ENCODE peak calls at places on chromosomes 1 and 21, in ten cellular contexts. Y, N, J, F, Z, A, U, G, B and H are unnamed samples.

GRCh38 chr1:165408518-165408917 is 36.4 kb downstream of the RXRG start:
- DNase-seq in Y (no peak), N (peak; percentile 20), J (no peak), F (no peak), Z (no peak), A (no peak), U (no peak), G (no peak), B (peak; percentile 6), H (no peak)

GRCh38 chr1:10620776-10621175 is 146.0 kb downstream of the PEX14 start:
- DNase-seq in Y (peak; percentile 7), N (no peak), J (no peak), F (peak; percentile 32), Z (no peak), A (no peak), U (peak; percentile 21), G (no peak), B (no peak), H (no peak)

GRCh38 chr1:212285685-212286436 is 651 bp downstream of the PPP2R5A start:
- DNase-seq in Y (peak; percentile 95), N (peak; percentile 77), J (peak; percentile 94), F (peak; percentile 85), Z (peak; percentile 65), A (peak; percentile 73), U (peak; percentile 85), G (peak; percentile 64), B (peak; percentile 22), H (peak; percentile 28)

GRCh38 chr21:37257526-37257966 is 9.6 kb downstream of the VPS26C start:
- DNase-seq in Y (peak; percentile 84), N (peak; percentile 74), J (peak; percentile 89), F (no peak), Z (peak; percentile 6), A (peak; percentile 25), U (no peak), G (no peak), B (peak; percentile 24), H (no peak)

GRCh38 chr21:34936299-34936698 is 112.8 kb downstream of the RUNX1 start:
- DNase-seq in Y (no peak), N (no peak), J (no peak), F (no peak), Z (no peak), A (no peak), U (no peak), G (no peak), B (no peak), H (no peak)

GRCh38 chr1:111833334-111833733 is 77.6 kb downstream of the DDX20 start:
- DNase-seq in Y (no peak), N (no peak), J (no peak), F (no peak), Z (no peak), A (no peak), U (no peak), G (no peak), B (peak; percentile 2), H (no peak)

GRCh38 chr1:43563779-43564616 is 33.3 kb downstream of the PTPRF start:
- DNase-seq in Y (no peak), N (peak; percentile 74), J (no peak), F (peak; percentile 78), Z (peak; percentile 82), A (no peak), U (no peak), G (peak; percentile 83), B (no peak), H (no peak)

GRCh38 chr1:21236178-21236577 is 54.1 kb downstream of the ECE1 start:
- DNase-seq in Y (no peak), N (no peak), J (no peak), F (no peak), Z (no peak), A (no peak), U (no peak), G (no peak), B (no peak), H (no peak)

GRCh38 chr1:211920602-211921226 is 90.2 kb upstream of the LPGAT1 start:
- DNase-seq in Y (no peak), N (no peak), J (no peak), F (no peak), Z (no peak), A (no peak), U (no peak), G (no peak), B (no peak), H (no peak)

GRCh38 chr1:245046764-245047163 is 108.0 kb upstream of the KIF26B start:
- DNase-seq in Y (no peak), N (no peak), J (no peak), F (no peak), Z (no peak), A (no peak), U (no peak), G (no peak), B (no peak), H (no peak)

GRCh38 chr1:70896224-70896623 is 151.4 kb downstream of the PTGER3 start:
- DNase-seq in Y (no peak), N (no peak), J (no peak), F (no peak), Z (no peak), A (no peak), U (no peak), G (no peak), B (no peak), H (no peak)

DNA sequence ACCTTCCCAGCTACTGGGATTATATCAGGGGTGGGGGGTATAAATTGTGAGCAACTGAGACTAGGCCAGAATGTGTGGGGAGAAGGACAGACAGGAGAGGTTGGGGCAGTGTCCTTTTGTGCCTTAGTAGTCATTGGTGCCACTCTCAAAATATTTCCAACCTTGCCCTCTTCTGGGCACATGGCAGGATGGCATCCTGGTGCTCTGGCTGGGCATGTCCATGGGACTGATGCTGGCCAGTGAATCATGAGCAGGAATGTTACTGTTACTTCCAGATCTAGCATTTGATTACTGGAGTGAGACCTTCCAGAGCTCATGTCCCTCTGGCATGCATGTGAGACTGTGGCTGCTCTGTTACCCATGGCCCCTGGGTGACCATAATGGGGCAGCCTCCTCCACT is 151.2 kb downstream of the MATN1 start:
- DNase-seq in Y (no peak), N (peak; percentile 33), J (no peak), F (no peak), Z (no peak), A (no peak), U (no peak), G (no peak), B (no peak), H (no peak)
- TF ChIP-seq CTCF in Y (no peak), N (no peak), J (no peak), F (no peak), Z (no peak), A (peak; percentile 24), U (no peak), G (no peak), B (no peak), H (no peak)

GRCh38 chr1:3996846-3997705 is 97.0 kb upstream of the C1orf174 start:
- DNase-seq in Y (peak; percentile 38), N (no peak), J (no peak), F (no peak), Z (no peak), A (no peak), U (no peak), G (no peak), B (no peak), H (no peak)
- H3K9me3 ChIP-seq in Y (no peaks in the 10 kb centered on the region), N (no peaks in the 10 kb centered on the region), J (no peaks in the 10 kb centered on the region), F (no peaks in the 10 kb centered on the region), Z (no peaks in the 10 kb centered on the region), A (no peaks in the 10 kb centered on the region), U (no peaks in the 10 kb centered on the region), G (no peaks in the 10 kb centered on the region), B (peaks cover 7% of the 10 kb centered on the region), H (no peaks in the 10 kb centered on the region)

GRCh38 chr1:203052556-203053059 is 26.3 kb downstream of the PPFIA4 start:
- DNase-seq in Y (no peak), N (no peak), J (no peak), F (no peak), Z (no peak), A (no peak), U (no peak), G (no peak), B (no peak), H (no peak)

GRCh38 chr1:203054184-203054583 is 27.9 kb downstream of the PPFIA4 start:
- DNase-seq in Y (no peak), N (no peak), J (no peak), F (no peak), Z (no peak), A (no peak), U (no peak), G (no peak), B (no peak), H (no peak)

GRCh38 chr1:203055983-203056382 is 29.7 kb downstream of the PPFIA4 start:
- DNase-seq in Y (no peak), N (no peak), J (no peak), F (no peak), Z (no peak), A (no peak), U (no peak), G (no peak), B (no peak), H (no peak)

GRCh38 chr1:203056516-203056915 is 29.3 kb downstream of the MYOG start:
- DNase-seq in Y (no peak), N (no peak), J (no peak), F (no peak), Z (no peak), A (no peak), U (no peak), G (no peak), B (no peak), H (no peak)

DNA sequence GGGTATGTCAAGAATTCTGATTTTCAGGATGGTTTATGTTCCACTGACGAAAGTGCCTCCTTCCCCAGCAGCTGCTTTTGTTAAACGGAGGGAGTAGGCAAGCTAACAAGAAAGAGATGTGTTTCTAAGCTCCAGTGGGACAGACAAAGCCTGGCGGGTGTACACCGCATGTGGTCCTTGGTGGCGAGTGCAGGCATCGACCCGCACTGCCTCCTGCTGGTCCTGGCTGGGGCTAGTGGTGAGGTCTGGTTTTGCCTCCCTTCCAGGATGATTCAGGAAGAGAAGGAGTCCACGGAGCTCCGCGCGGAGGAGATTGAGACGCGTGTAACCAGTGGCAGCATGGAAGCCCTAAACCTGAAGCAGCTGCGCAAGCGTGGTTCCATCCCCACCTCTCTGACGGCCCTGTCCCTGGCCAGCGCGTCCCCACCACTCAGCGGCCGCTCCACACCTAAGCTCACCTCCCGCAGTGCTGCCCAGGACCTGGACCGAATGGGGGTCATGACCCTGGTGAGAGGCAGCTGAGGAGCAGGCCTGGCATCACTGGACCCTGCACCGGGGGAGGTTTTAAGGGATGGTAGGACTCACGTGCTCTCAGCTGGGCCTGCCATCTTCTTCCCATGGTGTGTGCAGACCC is 29.0 kb downstream of the PPFIA4 start:
- DNase-seq in Y (no peak), N (no peak), J (no peak), F (no peak), Z (no peak), A (no peak), U (no peak), G (no peak), B (no peak), H (no peak)
- TF ChIP-seq CTCF in Y (no peak), N (peak; percentile 14), J (no peak), F (no peak), Z (no peak), A (no peak), U (no peak), G (no peak), B (no peak), H (no peak)

DNA sequence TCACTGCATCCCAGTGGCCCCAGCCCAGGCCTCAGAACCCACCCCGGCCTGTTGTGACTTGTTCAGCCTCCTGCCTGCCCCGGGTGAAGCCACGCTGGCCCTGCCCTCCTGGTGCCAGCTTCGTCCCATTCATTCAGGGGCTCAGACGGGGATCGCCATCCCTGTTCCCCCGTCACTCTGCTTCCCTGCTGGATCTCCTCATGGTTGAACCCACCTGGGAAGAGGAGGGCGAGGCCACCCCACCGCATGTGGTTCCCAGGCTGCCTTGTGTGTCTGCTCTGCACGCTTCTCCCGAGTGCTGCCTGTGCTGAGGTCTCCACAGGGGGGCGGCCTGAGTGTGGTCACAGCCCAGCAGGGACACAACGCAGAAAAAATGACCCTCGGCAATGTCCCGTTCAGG is 108.2 kb upstream of the ACTRT2 start:
- DNase-seq in Y (no peak), N (no peak), J (no peak), F (no peak), Z (no peak), A (no peak), U (no peak), G (no peak), B (no peak), H (no peak)
- H3K9me3 ChIP-seq in Y (no peaks in the 10 kb centered on the region), N (no peaks in the 10 kb centered on the region), J (no peaks in the 10 kb centered on the region), F (no peaks in the 10 kb centered on the region), Z (no peaks in the 10 kb centered on the region), A (no peaks in the 10 kb centered on the region), U (no peaks in the 10 kb centered on the region), G (no peaks in the 10 kb centered on the region), B (peaks cover 18% of the 10 kb centered on the region), H (no peaks in the 10 kb centered on the region)